ENCODE peak calls at places on chromosome 15, in ten cellular contexts. N, B, A, I, R, V, C, D, K and Y are unnamed samples.

GRCh38 chr15:41482478-41482877 is 11.2 kb upstream of the ITPKA start:
- DNase-seq in N (no peak), B (no peak), A (no peak), I (no peak), R (no peak), V (no peak), C (no peak), D (no peak), K (no peak), Y (no peak)

GRCh38 chr15:88949734-88950400 is 36.7 kb upstream of the MFGE8 start:
- DNase-seq in N (no peak), B (no peak), A (no peak), I (no peak), R (no peak), V (no peak), C (no peak), D (no peak), K (no peak), Y (peak)

GRCh38 chr15:85010114-85010471 is 28.4 kb downstream of the PDE8A start:
- DNase-seq in N (no peak), B (no peak), A (no peak), I (no peak), R (no peak), V (no peak), C (no peak), D (no peak), K (no peak), Y (no peak)

GRCh38 chr15:79872358-79873017 is 24.3 kb downstream of the MTHFS start:
- DNase-seq in N (no peak), B (peak), A (peak), I (no peak), R (peak), V (peak), C (no peak), D (peak), K (no peak), Y (no peak)

GRCh38 chr15:59313703-59314332 is 58.9 kb downstream of the MYO1E start:
- DNase-seq in N (no peak), B (peak), A (no peak), I (peak), R (no peak), V (no peak), C (no peak), D (peak), K (no peak), Y (no peak)

GRCh38 chr15:90004671-90005070 is 3.5 kb downstream of the ZNF710 start:
- DNase-seq in N (no peak), B (peak), A (peak), I (peak), R (peak), V (peak), C (peak), D (peak), K (peak), Y (no peak)

GRCh38 chr15:76341366-76342045 is 4.9 kb downstream of the ISL2 start:
- DNase-seq in N (peak), B (no peak), A (no peak), I (no peak), R (no peak), V (peak), C (no peak), D (no peak), K (no peak), Y (peak)

GRCh38 chr15:77104155-77104554 is 33.2 kb upstream of the TSPAN3 start:
- DNase-seq in N (no peak), B (no peak), A (no peak), I (no peak), R (peak), V (no peak), C (no peak), D (peak), K (no peak), Y (no peak)

GRCh38 chr15:80055933-80056332 is 3.5 kb upstream of the ZFAND6 start:
- DNase-seq in N (no peak), B (no peak), A (no peak), I (no peak), R (no peak), V (no peak), C (no peak), D (no peak), K (no peak), Y (no peak)

GRCh38 chr15:38231430-38231829 is 21.2 kb upstream of the SPRED1 start:
- DNase-seq in N (no peak), B (no peak), A (no peak), I (no peak), R (no peak), V (no peak), C (peak), D (no peak), K (no peak), Y (no peak)

GRCh38 chr15:70569718-70570231 is 193.6 kb downstream of the UACA start:
- DNase-seq in N (no peak), B (no peak), A (no peak), I (peak), R (no peak), V (peak), C (no peak), D (no peak), K (no peak), Y (no peak)

GRCh38 chr15:77901251-77901881 is 176.1 kb downstream of the TBC1D2B start:
- DNase-seq in N (no peak), B (no peak), A (no peak), I (no peak), R (no peak), V (no peak), C (no peak), D (no peak), K (no peak), Y (no peak)

GRCh38 chr15:74656935-74657535 is 38.8 kb downstream of the EDC3 start:
- DNase-seq in N (no peak), B (no peak), A (no peak), I (no peak), R (no peak), V (no peak), C (peak), D (no peak), K (no peak), Y (no peak)

GRCh38 chr15:70604671-70605070 is 158.7 kb downstream of the UACA start:
- DNase-seq in N (peak), B (peak), A (no peak), I (peak), R (no peak), V (no peak), C (peak), D (no peak), K (no peak), Y (no peak)

GRCh38 chr15:87669846-87670245 is 586.7 kb downstream of the NTRK3 start:
- DNase-seq in N (no peak), B (no peak), A (no peak), I (no peak), R (no peak), V (no peak), C (no peak), D (no peak), K (no peak), Y (no peak)

GRCh38 chr15:91348812-91349500 is 248.9 kb downstream of the SV2B start:
- DNase-seq in N (no peak), B (no peak), A (peak), I (no peak), R (no peak), V (no peak), C (no peak), D (no peak), K (no peak), Y (no peak)

GRCh38 chr15:40825661-40826088 is 2.8 kb downstream of the PPP1R14D start:
- DNase-seq in N (no peak), B (peak), A (no peak), I (peak), R (peak), V (no peak), C (no peak), D (no peak), K (no peak), Y (no peak)

GRCh38 chr15:82397817-82398216 is 31.8 kb upstream of the GOLGA6L9 start:
- DNase-seq in N (no peak), B (no peak), A (no peak), I (no peak), R (no peak), V (no peak), C (no peak), D (no peak), K (no peak), Y (no peak)

GRCh38 chr15:98967096-98967495 is 40.5 kb downstream of the PGPEP1L start:
- DNase-seq in N (no peak), B (no peak), A (no peak), I (no peak), R (no peak), V (no peak), C (no peak), D (no peak), K (no peak), Y (peak)

GRCh38 chr15:30827625-30828303 is 76.0 kb upstream of the FAN1 start:
- DNase-seq in N (no peak), B (no peak), A (no peak), I (peak), R (no peak), V (no peak), C (no peak), D (no peak), K (no peak), Y (no peak)

GRCh38 chr15:91068436-91068835 is 31.6 kb upstream of the SV2B start:
- DNase-seq in N (no peak), B (no peak), A (no peak), I (no peak), R (no peak), V (no peak), C (no peak), D (no peak), K (no peak), Y (no peak)

GRCh38 chr15:95559875-95560394 is 770.6 kb upstream of the NR2F2 start:
- DNase-seq in N (no peak), B (peak), A (no peak), I (peak), R (peak), V (no peak), C (no peak), D (no peak), K (no peak), Y (no peak)

GRCh38 chr15:45023659-45024320 is 795 bp downstream of the SORD start:
- DNase-seq in N (peak), B (peak), A (peak), I (peak), R (no peak), V (no peak), C (no peak), D (no peak), K (no peak), Y (no peak)

GRCh38 chr15:34588046-34588674 is 4.7 kb upstream of the GOLGA8B start:
- DNase-seq in N (peak), B (peak), A (peak), I (peak), R (peak), V (peak), C (peak), D (peak), K (peak), Y (no peak)

GRCh38 chr15:48084759-48085420 is 35.9 kb upstream of the SLC24A5 start:
- DNase-seq in N (peak), B (peak), A (no peak), I (peak), R (peak), V (no peak), C (no peak), D (no peak), K (peak), Y (no peak)

GRCh38 chr15:70197318-70197944 is 99.7 kb upstream of the TLE3 start:
- DNase-seq in N (no peak), B (no peak), A (no peak), I (no peak), R (no peak), V (no peak), C (no peak), D (no peak), K (no peak), Y (no peak)

GRCh38 chr15:32838338-32838737 is 120.5 kb downstream of the GREM1 start:
- DNase-seq in N (no peak), B (no peak), A (no peak), I (no peak), R (no peak), V (no peak), C (peak), D (no peak), K (no peak), Y (no peak)

GRCh38 chr15:74461847-74462511 is 1.0 kb upstream of the UBL7 start:
- DNase-seq in N (no peak), B (peak), A (no peak), I (peak), R (no peak), V (no peak), C (no peak), D (no peak), K (no peak), Y (no peak)

GRCh38 chr15:20345401-20345958 is 196.1 kb downstream of the GOLGA6L6 start:
- DNase-seq in N (peak), B (no peak), A (no peak), I (no peak), R (no peak), V (no peak), C (no peak), D (no peak), K (no peak), Y (peak)

GRCh38 chr15:40263036-40263754 is 19.7 kb downstream of the ANKRD63 start:
- DNase-seq in N (no peak), B (peak), A (no peak), I (no peak), R (peak), V (no peak), C (no peak), D (no peak), K (no peak), Y (no peak)

GRCh38 chr15:83571820-83572707 is 81.9 kb upstream of the ADAMTSL3 start:
- DNase-seq in N (peak), B (peak), A (no peak), I (peak), R (peak), V (no peak), C (peak), D (no peak), K (no peak), Y (no peak)